ENCODE peak calls at places on chromosome 12, in six cellular contexts. T is stomach, V is body of pancreas, W is heart left ventricle, Z is gastrocnemius medialis, N is esophagus squamous epithelium. J is an unnamed sample.

GRCh38 chr12:54160050-54160449 is 28.7 kb downstream of the SMUG1 start:
- DNase-seq in V (no peak), T (no peak), N (no peak), W (no peak), Z (no peak), J (no peak)

GRCh38 chr12:87801860-87802720 is 227.1 kb downstream of the C12orf50 start:
- DNase-seq in W (no peak), N (no peak), V (no peak), Z (no peak), T (no peak), J (no peak)

GRCh38 chr12:122080149-122081107 is 1.9 kb downstream of the MLXIP start:
- DNase-seq in N (no peak), V (peak; percentile 66), T (peak; percentile 54), W (peak; percentile 66), Z (peak; percentile 77), J (peak; percentile 81)

GRCh38 chr12:93783827-93784226 is 106.7 kb downstream of the CRADD start:
- DNase-seq in V (no peak), T (no peak), N (no peak), Z (peak; percentile 35), W (no peak), J (no peak)

GRCh38 chr12:22653075-22653474 is 28.1 kb downstream of the ETNK1 start:
- DNase-seq in Z (no peak), N (no peak), V (no peak), T (no peak), W (no peak), J (no peak)

GRCh38 chr12:99389751-99390150 is 257.8 kb upstream of the GARIN6 start:
- DNase-seq in T (no peak), N (no peak), Z (no peak), W (no peak), V (no peak), J (no peak)

GRCh38 chr12:34291001-34291400 is 268.7 kb downstream of the ALG10 start:
- DNase-seq in T (no peak), N (no peak), W (peak; percentile 2), V (no peak), Z (no peak), J (peak; percentile 34)

GRCh38 chr12:106274575-106275081 is 26.8 kb upstream of the CKAP4 start:
- DNase-seq in T (peak; percentile 52), N (no peak), W (no peak), Z (no peak), V (peak; percentile 50), J (no peak)

GRCh38 chr12:57549203-57549908 is 488 bp upstream of the KIF5A start:
- DNase-seq in T (no peak), W (no peak), N (no peak), V (no peak), Z (no peak), J (no peak)

GRCh38 chr12:57548488-57548887 is 1.4 kb upstream of the KIF5A start:
- DNase-seq in N (no peak), V (no peak), W (no peak), Z (no peak), T (no peak), J (no peak)

GRCh38 chr12:57550628-57551549 is 1.0 kb downstream of the KIF5A start:
- DNase-seq in Z (no peak), V (no peak), T (no peak), W (no peak), N (no peak), J (no peak)

GRCh38 chr12:57551637-57552305 is 1.9 kb downstream of the KIF5A start:
- DNase-seq in Z (no peak), V (no peak), W (no peak), N (no peak), T (no peak), J (no peak)

GRCh38 chr12:57549909-57550627 is at the start of gene KIF5A:
- DNase-seq in N (no peak), T (no peak), W (no peak), Z (no peak), V (no peak), J (peak; percentile 87)
- H3K27me3 ChIP-seq in N (no peaks in the 10 kb centered on the region), T (peaks cover 29% of the 10 kb centered on the region), W (peaks cover 12% of the 10 kb centered on the region), Z (peaks cover 21% of the 10 kb centered on the region), V (no peaks in the 10 kb centered on the region), J (peaks cover 25% of the 10 kb centered on the region)

DNA sequence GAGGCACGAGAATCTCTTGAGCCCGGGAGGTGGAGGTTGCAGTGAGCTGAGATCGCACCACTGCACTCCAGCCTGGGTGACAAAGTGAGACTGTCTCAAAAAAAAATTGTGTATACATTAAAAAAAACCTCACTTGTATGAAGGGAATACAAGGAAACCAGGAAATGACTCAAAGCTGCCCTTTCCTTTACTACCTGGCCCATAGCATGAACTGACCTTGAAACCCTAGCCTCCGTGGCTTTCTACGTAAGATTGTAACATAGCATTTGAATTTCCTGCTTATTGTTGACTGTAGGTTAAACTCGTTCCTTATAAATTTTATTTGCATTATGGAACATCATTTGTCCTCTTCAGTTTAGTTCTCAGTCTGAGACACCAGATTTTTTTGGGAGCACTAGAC is 9.1 kb upstream of the DDX47 start:
- DNase-seq in T (no peak), W (no peak), V (no peak), Z (no peak), N (no peak), J (no peak)
- TF ChIP-seq POLR2A in T (no peak), W (no peak), V (no peak), Z (no peak), N (no peak), J (no peak)

GRCh38 chr12:6753772-6754356 is 923 bp upstream of the MLF2 start:
- DNase-seq in V (peak; percentile 26), W (no peak), Z (no peak), T (no peak), N (no peak), J (no peak)

GRCh38 chr12:6750506-6750905 is 2.4 kb downstream of the MLF2 start:
- DNase-seq in T (no peak), V (no peak), W (no peak), Z (no peak), N (no peak), J (no peak)

GRCh38 chr12:6751767-6752166 is 1.2 kb downstream of the MLF2 start:
- DNase-seq in N (no peak), V (no peak), T (no peak), Z (no peak), W (no peak), J (no peak)

GRCh38 chr12:6752931-6753771 is at the start of gene MLF2:
- DNase-seq in Z (peak; percentile 98), V (peak; percentile 98), N (peak; percentile 87), W (peak; percentile 99), T (peak; percentile 98), J (peak; percentile 99)

DNA sequence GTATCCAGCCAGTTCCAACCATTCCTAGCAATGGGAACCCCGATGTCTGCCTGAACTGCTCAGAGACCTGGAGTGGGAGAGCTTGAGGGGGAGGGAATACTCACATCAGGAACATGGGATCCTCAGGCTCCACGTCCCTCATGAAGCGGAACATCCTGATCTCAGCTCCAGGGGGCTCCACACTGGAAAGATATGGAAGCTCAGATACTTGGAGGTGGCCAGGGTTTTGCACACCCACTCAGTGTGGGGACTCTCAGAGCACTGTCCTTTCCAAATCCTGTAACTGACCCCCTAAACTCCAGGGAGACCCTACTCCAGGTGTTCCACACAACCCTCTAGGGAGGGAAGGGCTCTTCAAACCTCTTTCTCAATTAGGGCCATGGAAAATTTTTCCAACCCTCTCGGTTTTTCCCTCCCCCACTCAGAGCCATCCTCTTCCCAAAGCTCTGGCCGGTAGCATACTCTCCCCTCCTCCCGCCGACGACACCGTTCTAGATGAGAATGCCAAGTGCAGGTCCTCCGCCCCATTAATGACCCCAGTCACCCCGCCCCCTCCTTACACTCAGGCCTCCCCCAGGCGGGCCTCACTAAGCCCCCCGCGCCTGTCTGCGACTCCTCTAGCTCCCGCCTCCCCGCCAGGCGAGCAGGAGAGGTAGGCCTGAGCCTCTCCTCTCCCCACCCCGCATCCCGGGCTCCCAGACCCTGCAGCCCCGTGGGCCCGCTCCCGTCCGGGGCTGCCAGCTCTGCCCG is 585 bp downstream of the MLF2 start:
- DNase-seq in N (no peak), W (peak; percentile 62), V (peak; percentile 52), T (no peak), Z (no peak), J (no peak)
- TF ChIP-seq CTCF in N (peak; percentile 28), W (no peak), V (no peak), T (no peak), Z (peak; percentile 25), J (peak; percentile 36)

GRCh38 chr12:112808176-112808575 is 16.6 kb downstream of the RPH3A start:
- DNase-seq in W (no peak), T (no peak), Z (no peak), N (no peak), V (no peak), J (no peak)

GRCh38 chr12:112810235-112810917 is 18.8 kb downstream of the RPH3A start:
- DNase-seq in Z (no peak), N (no peak), W (no peak), T (no peak), V (no peak), J (no peak)

GRCh38 chr12:112809684-112810083 is 18.1 kb downstream of the RPH3A start:
- DNase-seq in N (no peak), W (no peak), Z (no peak), T (no peak), V (no peak), J (no peak)

GRCh38 chr12:112806721-112807120 is 15.2 kb downstream of the RPH3A start:
- DNase-seq in V (no peak), T (no peak), N (no peak), Z (no peak), W (no peak), J (no peak)

DNA sequence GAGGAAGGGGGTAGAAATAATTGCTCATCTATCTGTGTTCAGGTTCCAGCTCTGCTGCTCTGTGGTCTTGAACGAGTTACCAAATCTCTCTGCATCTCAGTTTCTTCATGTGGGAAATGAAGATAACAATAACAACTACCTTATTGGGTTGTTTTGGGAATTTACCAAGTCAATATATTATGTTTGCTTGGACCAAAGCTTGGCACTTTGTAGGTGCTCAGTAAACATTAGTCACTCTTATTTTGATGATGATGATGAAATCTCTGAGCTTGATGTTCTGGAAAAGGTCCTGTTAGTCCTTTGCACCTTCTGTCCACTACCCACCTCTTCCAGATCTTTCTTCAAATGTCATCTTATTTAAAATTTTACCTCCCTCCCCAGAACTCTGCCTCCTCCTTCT is 15.9 kb downstream of the RPH3A start:
- DNase-seq in T (no peak), W (no peak), V (no peak), N (no peak), Z (no peak), J (no peak)
- H3K27me3 ChIP-seq in T (peaks cover 11% of the 10 kb centered on the region), W (no peaks in the 10 kb centered on the region), V (no peaks in the 10 kb centered on the region), N (no peaks in the 10 kb centered on the region), Z (no peaks in the 10 kb centered on the region), J (no peaks in the 10 kb centered on the region)